ENCODE peak calls at places on chromosomes 12 and 14, in nine cellular contexts. R, D, E, F, B, G, Q, Y and H are unnamed samples.

GRCh38 chr12:50626026-50626425 is 121.2 kb downstream of the DIP2B start:
- DNase-seq in R (no peak), D (no peak), E (no peak), F (no peak), B (no peak), G (no peak), Q (no peak), Y (no peak), H (no peak)

GRCh38 chr12:34205401-34205800 is 183.1 kb downstream of the ALG10 start:
- DNase-seq in R (no peak), D (no peak), E (no peak), F (no peak), B (no peak), G (no peak), Q (no peak), Y (no peak), H (no peak)

GRCh38 chr12:103928736-103929050 is 1.5 kb upstream of the HSP90B1 start:
- DNase-seq in R (no peak), D (no peak), E (no peak), F (no peak), B (no peak), G (no peak), Q (no peak), Y (no peak), H (no peak)

GRCh38 chr14:101962503-101962874 is 1.9 kb upstream of the DYNC1H1 start:
- DNase-seq in R (no peak), D (peak; percentile 16), E (peak; percentile 74), F (peak; percentile 41), B (peak; percentile 86), G (peak; percentile 93), Q (no peak), Y (no peak), H (peak; percentile 46)

GRCh38 chr14:55336691-55337090 is 65.5 kb downstream of the FBXO34 start:
- DNase-seq in R (no peak), D (no peak), E (no peak), F (no peak), B (no peak), G (no peak), Q (no peak), Y (no peak), H (no peak)

GRCh38 chr12:68806488-68807237 is 1.3 kb upstream of the MDM2 start:
- DNase-seq in R (no peak), D (no peak), E (no peak), F (no peak), B (no peak), G (no peak), Q (no peak), Y (no peak), H (no peak)

GRCh38 chr14:92938235-92938875 is 15.4 kb downstream of the CHGA start:
- DNase-seq in R (no peak), D (no peak), E (no peak), F (no peak), B (no peak), G (no peak), Q (no peak), Y (no peak), H (no peak)

GRCh38 chr12:122079038-122079531 is 529 bp downstream of the MLXIP start:
- DNase-seq in R (no peak), D (no peak), E (no peak), F (no peak), B (peak; percentile 56), G (no peak), Q (no peak), Y (no peak), H (no peak)

GRCh38 chr12:94427520-94428381 is 31.9 kb downstream of the CEP83 start:
- DNase-seq in R (no peak), D (no peak), E (no peak), F (peak; percentile 32), B (no peak), G (peak; percentile 79), Q (no peak), Y (no peak), H (no peak)

GRCh38 chr12:8052679-8053078 is 13.5 kb downstream of the C3AR1 start:
- DNase-seq in R (no peak), D (peak; percentile 14), E (no peak), F (no peak), B (no peak), G (no peak), Q (no peak), Y (peak; percentile 79), H (no peak)

GRCh38 chr12:2958432-2959193 is 584 bp upstream of the TEAD4 start:
- DNase-seq in R (no peak), D (no peak), E (no peak), F (no peak), B (peak; percentile 78), G (peak; percentile 67), Q (no peak), Y (no peak), H (no peak)

GRCh38 chr14:93039649-93040315 is 75.9 kb downstream of the ITPK1 start:
- DNase-seq in R (no peak), D (no peak), E (no peak), F (no peak), B (no peak), G (no peak), Q (no peak), Y (no peak), H (no peak)

GRCh38 chr14:50186088-50186487 is 45.3 kb downstream of the SOS2 start:
- DNase-seq in R (no peak), D (no peak), E (no peak), F (no peak), B (no peak), G (no peak), Q (no peak), Y (no peak), H (no peak)

GRCh38 chr14:58812050-58812690 is 174.4 kb downstream of the DACT1 start:
- DNase-seq in R (no peak), D (no peak), E (no peak), F (no peak), B (no peak), G (no peak), Q (no peak), Y (no peak), H (no peak)

GRCh38 chr14:93969082-93969828 is 7.1 kb downstream of the ASB2 start:
- DNase-seq in R (no peak), D (no peak), E (no peak), F (no peak), B (no peak), G (no peak), Q (no peak), Y (no peak), H (no peak)

GRCh38 chr12:22234561-22234960 is 99.9 kb downstream of the ST8SIA1 start:
- DNase-seq in R (no peak), D (no peak), E (no peak), F (peak; percentile 51), B (no peak), G (peak; percentile 51), Q (no peak), Y (no peak), H (no peak)